ENCODE peak calls at places on chromosomes 11 and 22, in four cellular contexts. O, V, A and C are unnamed samples.

GRCh38 chr11:86174101-86175046 is 70.2 kb upstream of the EED start:
- DNase-seq in O (peak), V (peak), A (peak), C (peak)

GRCh38 chr11:34749666-34750659 is 129.1 kb downstream of the EHF start:
- DNase-seq in O (peak), V (no peak), A (peak), C (peak)

GRCh38 chr11:75280227-75280671 is 39.7 kb downstream of the TPBGL start:
- DNase-seq in O (no peak), V (peak), A (peak), C (peak)

GRCh38 chr11:117641008-117641915 is 155.8 kb downstream of the DSCAML1 start:
- DNase-seq in O (no peak), V (no peak), A (no peak), C (no peak)

GRCh38 chr22:36763576-36763975 is 12.3 kb downstream of the IFT27 start:
- DNase-seq in O (no peak), V (no peak), A (no peak), C (no peak)

GRCh38 chr11:28058333-28058732 is 49.6 kb downstream of the KIF18A start:
- DNase-seq in O (peak), V (peak), A (peak), C (no peak)

GRCh38 chr11:61129608-61130523 is 27.6 kb downstream of the CD5 start:
- DNase-seq in O (peak), V (peak), A (peak), C (peak)

GRCh38 chr11:2419638-2420501 is 19.3 kb downstream of the TSSC4 start:
- DNase-seq in O (no peak), V (peak), A (peak), C (no peak)

GRCh38 chr11:106471273-106471672 is 393.8 kb downstream of the AASDHPPT start:
- DNase-seq in O (no peak), V (no peak), A (peak), C (no peak)

GRCh38 chr11:121328967-121329653 is 36.5 kb downstream of the SC5D start:
- DNase-seq in O (no peak), V (no peak), A (no peak), C (no peak)

GRCh38 chr11:30697032-30697431 is 110.9 kb upstream of the MPPED2 start:
- DNase-seq in O (no peak), V (no peak), A (no peak), C (no peak)

GRCh38 chr11:64620286-64620962 is 29.4 kb downstream of the SLC22A12 start:
- DNase-seq in O (no peak), V (no peak), A (peak), C (no peak)

GRCh38 chr11:28243057-28243456 is 134.9 kb downstream of the METTL15 start:
- DNase-seq in O (no peak), V (no peak), A (no peak), C (no peak)

GRCh38 chr11:36343436-36343835 is 47.3 kb downstream of the PRR5L start:
- DNase-seq in O (no peak), V (no peak), A (no peak), C (no peak)

GRCh38 chr11:78310500-78310909 is 107.1 kb downstream of the GAB2 start:
- DNase-seq in O (no peak), V (no peak), A (peak), C (no peak)

GRCh38 chr11:74932797-74933196 is 16.1 kb downstream of the XRRA1 start:
- DNase-seq in O (no peak), V (no peak), A (no peak), C (no peak)

GRCh38 chr11:91952056-91952455 is 272.6 kb upstream of the FAT3 start:
- DNase-seq in O (no peak), V (no peak), A (no peak), C (no peak)

GRCh38 chr11:35548925-35549561 is 23.6 kb upstream of the PAMR1 start:
- DNase-seq in O (no peak), V (no peak), A (peak), C (no peak)

GRCh38 chr22:38176170-38176741 is 5.4 kb downstream of the PLA2G6 start:
- DNase-seq in O (peak), V (no peak), A (peak), C (peak)

GRCh38 chr11:70111269-70112016 is 33.3 kb downstream of the ANO1 start:
- DNase-seq in O (peak), V (peak), A (peak), C (no peak)

GRCh38 chr11:130644187-130644586 is 195.7 kb downstream of the ADAMTS15 start:
- DNase-seq in O (no peak), V (no peak), A (no peak), C (no peak)

GRCh38 chr11:112523477-112523876 is 262.8 kb upstream of the PLET1 start:
- DNase-seq in O (no peak), V (no peak), A (no peak), C (no peak)

GRCh38 chr22:45273452-45274075 is 11.2 kb upstream of the UPK3A start:
- DNase-seq in O (no peak), V (no peak), A (no peak), C (no peak)

GRCh38 chr11:111571829-111572501 is 30.3 kb upstream of the SIK2 start:
- DNase-seq in O (no peak), V (no peak), A (no peak), C (no peak)

GRCh38 chr11:131674051-131674755 is 303.8 kb downstream of the NTM start:
- DNase-seq in O (peak), V (peak), A (peak), C (peak)

GRCh38 chr11:64888761-64889511 is 10.5 kb upstream of the EHD1 start:
- DNase-seq in O (no peak), V (peak), A (no peak), C (no peak)

GRCh38 chr11:40537734-40538133 is 921.7 kb downstream of the LRRC4C start:
- DNase-seq in O (no peak), V (no peak), A (no peak), C (no peak)

GRCh38 chr11:61890536-61891330 is 612 bp downstream of the FADS3 start:
- DNase-seq in O (peak), V (peak), A (peak), C (no peak)

GRCh38 chr11:13152264-13152663 is 125.3 kb upstream of the BMAL1 start:
- DNase-seq in O (no peak), V (no peak), A (no peak), C (no peak)

GRCh38 chr22:46653596-46653995 is 33.4 kb downstream of the GRAMD4 start:
- DNase-seq in O (no peak), V (no peak), A (no peak), C (no peak)
- H3K4me3 ChIP-seq in O (no peak), V (no peak), A (no peak), C (no peak)

DNA sequence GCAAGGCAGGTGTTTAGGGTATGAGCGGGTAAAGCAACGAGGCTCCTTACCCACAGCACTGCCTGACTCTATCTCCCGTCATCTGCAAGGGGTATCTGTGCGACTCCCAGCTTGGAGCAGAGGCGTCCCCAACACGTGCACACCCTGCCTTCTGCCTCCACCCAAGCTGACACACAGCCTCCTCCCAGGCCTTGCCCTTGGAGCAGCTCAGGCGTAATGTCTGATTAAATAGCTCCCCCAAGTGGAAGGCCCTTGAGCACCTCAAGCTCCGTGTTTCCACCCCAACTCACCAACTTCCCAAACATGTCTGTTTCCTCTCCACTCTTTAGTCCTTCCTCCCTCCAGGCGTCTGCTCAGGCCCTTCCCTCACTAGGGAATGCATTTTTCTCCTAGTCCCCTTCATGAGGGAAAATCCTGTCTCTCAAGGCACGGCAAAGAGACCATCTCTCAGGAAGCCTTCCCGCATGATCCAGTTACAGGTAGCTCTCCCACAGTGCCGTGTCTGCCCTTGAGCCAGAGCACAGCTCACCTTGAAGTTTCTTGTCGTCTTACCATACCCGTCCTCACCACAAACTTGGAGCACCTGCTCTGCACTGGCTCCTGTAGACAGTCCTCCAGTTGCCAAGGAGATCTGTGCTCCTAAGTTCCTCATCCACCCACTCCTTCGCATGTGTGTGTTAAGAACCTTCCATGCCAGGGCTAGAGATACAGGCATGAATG is 15.8 kb downstream of the CYB5R2 start:
- DNase-seq in O (no peak), V (peak), A (peak), C (no peak)
- TF ChIP-seq CTCF in O (peak), V (peak), A (peak), C (peak)

GRCh38 chr22:20114506-20115475 is 1.1 kb upstream of the RANBP1 start:
- DNase-seq in O (no peak), V (no peak), A (no peak), C (no peak)
- H3K4me3 ChIP-seq in O (no peak), V (no peak), A (no peak), C (peak)

DNA sequence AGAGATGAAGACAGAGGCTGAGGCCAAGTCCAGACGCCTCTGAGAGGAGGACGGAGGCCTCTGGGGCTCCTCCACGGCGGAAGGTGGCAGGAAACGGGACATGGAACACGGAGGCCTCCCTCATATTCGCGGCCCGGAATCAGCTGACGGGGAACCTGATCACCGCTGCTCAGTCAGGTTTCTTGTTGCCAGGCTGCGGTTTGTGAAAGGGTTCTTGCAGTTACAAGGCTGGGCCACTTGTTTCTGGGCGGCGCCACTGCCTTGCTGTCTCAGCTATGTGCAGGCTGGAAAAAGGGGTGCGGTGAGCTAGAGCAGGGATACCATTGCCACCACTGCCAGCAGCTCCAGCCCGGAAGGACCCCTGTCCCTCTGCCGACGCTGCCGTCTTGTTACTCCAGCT is 10.0 kb upstream of the MMP1 start:
- DNase-seq in O (no peak), V (peak), A (no peak), C (no peak)
- TF ChIP-seq CTCF in O (peak), V (peak), A (peak), C (no peak)

GRCh38 chr22:23237201-23237798 is 57.0 kb downstream of the BCR start:
- DNase-seq in O (no peak), V (no peak), A (peak), C (no peak)

GRCh38 chr22:23239429-23239828 is 59.1 kb downstream of the BCR start:
- DNase-seq in O (no peak), V (no peak), A (no peak), C (no peak)

GRCh38 chr22:23237841-23238240 is 57.5 kb downstream of the BCR start:
- DNase-seq in O (no peak), V (no peak), A (no peak), C (no peak)

GRCh38 chr22:23240639-23241389 is 60.5 kb downstream of the BCR start:
- DNase-seq in O (no peak), V (peak), A (peak), C (no peak)

DNA sequence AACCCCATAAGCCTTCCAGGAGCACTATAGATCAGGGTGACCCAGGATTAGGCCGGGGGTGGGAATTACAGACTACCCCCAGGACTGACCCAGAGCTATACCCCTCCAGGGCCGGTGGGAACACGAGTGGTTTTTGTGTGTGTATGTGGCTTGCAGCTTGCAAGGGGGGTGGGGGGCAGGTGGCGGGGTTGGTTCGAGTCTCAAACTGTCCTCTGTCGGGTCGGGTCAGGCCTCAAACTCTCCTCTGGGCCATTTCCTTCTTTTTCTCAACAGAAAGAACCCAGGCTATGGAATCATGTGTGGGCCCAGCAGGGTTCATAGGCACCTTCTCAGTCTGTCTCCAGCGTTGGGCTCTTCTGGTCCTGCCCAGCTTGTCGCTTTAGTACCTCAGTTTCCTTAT is 58.4 kb downstream of the BCR start:
- DNase-seq in O (no peak), V (no peak), A (no peak), C (no peak)
- H3K4me3 ChIP-seq in O (no peak), V (no peak), A (no peak), C (no peak)

DNA sequence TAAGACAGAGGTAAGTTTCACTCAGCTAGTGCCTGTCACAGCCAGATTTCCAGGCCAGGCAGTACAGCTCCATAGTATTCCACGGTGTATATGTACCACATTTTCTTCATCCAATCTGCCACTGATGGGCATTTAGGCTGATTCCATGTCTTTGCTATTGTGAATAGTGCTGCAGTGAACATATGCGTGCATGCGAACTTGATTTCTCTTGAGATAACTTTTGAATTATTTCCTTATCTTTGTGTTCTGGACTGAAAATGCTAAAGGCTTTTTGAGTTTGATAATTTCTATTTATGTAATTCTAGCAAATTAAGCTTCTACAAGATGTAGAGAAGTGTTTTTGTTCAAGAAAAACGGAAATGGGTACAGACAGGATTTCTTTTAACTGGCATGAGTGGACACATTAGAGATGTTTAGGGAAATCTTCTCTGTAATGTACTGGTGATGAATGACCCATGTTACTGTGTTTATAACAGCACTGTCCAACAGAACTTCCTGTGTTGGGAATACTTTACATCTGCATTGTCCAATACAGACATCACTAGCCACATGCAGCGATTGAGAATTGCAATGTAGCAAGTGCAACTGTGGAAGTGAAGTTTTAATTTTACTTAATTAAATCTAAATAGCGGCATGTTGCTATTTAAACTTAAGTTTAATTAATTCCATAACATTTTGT is 151.3 kb downstream of the CADM1 start:
- DNase-seq in O (no peak), V (no peak), A (no peak), C (no peak)
- TF ChIP-seq CTCF in O (no peak), V (no peak), A (no peak), C (no peak)

GRCh38 chr11:109956124-109956793 is 136.9 kb upstream of the ZC3H12C start:
- DNase-seq in O (no peak), V (no peak), A (no peak), C (no peak)

GRCh38 chr11:109957601-109958000 is 135.6 kb upstream of the ZC3H12C start:
- DNase-seq in O (no peak), V (no peak), A (no peak), C (no peak)

GRCh38 chr11:109957000-109957399 is 136.2 kb upstream of the ZC3H12C start:
- DNase-seq in O (no peak), V (no peak), A (no peak), C (no peak)

DNA sequence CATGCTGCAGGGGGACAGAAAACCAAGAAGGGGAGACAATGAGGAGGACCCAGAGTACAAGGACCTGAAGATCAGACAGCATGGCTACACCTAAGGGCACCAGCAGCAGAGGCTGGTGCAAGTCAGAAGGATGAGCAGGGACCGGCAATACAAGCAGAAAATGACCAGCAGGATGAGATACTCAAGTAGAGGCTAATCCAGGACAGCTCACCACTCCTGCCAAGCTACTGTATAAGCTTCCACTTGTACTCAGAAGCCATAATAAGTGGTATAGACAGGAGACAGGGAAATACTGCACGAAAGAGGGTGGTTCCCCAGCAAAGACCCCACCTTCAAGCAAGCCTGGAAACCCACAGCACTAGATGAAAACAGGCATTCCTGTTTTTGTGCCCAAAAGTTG is 138.7 kb upstream of the ZC3H12C start:
- DNase-seq in O (no peak), V (no peak), A (no peak), C (no peak)
- H3K4me3 ChIP-seq in O (no peak), V (no peak), A (no peak), C (no peak)